ENCODE peak calls at places on chromosomes 12 and 14, in six cellular contexts. E is effector memory CD4-positive, alpha-beta T cell; J is activated T-cell treated with anti-CD3 and anti-CD28 coated beads, Interleukin-2, amount 50 U/mL, for 4 hours; X is stimulated activated CD4-positive, alpha-beta T cell treated with anti-CD3 and anti-CD28 coated beads, Interleukin-1b, Interleukin-23, amount 100 ng/mL, for 24 hours; Q is H9; U is G401. W is an unnamed sample.

GRCh38 chr14:41457393-41457792 is 149.3 kb upstream of the LRFN5 start:
- DNase-seq in E (no peak), J (no peak), X (no peak), Q (no peak), U (no peak), W (no peak)

GRCh38 chr14:88848571-88848970 is 24.1 kb downstream of the TTC8 start:
- DNase-seq in E (no peak), J (no peak), X (no peak), Q (no peak), U (no peak), W (no peak)

GRCh38 chr14:54564799-54565235 is 2.1 kb upstream of the SAMD4A start:
- DNase-seq in E (no peak), J (no peak), X (no peak), Q (no peak), U (peak), W (peak)

GRCh38 chr12:50103767-50104321 is at the start of gene GPD1:
- DNase-seq in E (no peak), J (no peak), X (no peak), Q (peak), U (peak), W (peak)

GRCh38 chr14:89921896-89922548 is 32.5 kb downstream of the EFCAB11 start:
- DNase-seq in E (no peak), J (no peak), X (no peak), Q (no peak), U (no peak), W (peak)

GRCh38 chr12:104182144-104182543 is 33.4 kb upstream of the TXNRD1 start:
- DNase-seq in E (no peak), J (no peak), X (no peak), Q (no peak), U (no peak), W (no peak)

GRCh38 chr12:45540661-45541341 is 188.7 kb upstream of the ARID2 start:
- DNase-seq in E (no peak), J (no peak), X (no peak), Q (no peak), U (no peak), W (no peak)

GRCh38 chr12:123237646-123238329 is 4.6 kb downstream of the MTRFR start:
- DNase-seq in E (peak), J (peak), X (peak), Q (peak), U (peak), W (peak)

GRCh38 chr14:102498005-102498677 is 11.4 kb downstream of the ANKRD9 start:
- DNase-seq in E (no peak), J (no peak), X (no peak), Q (peak), U (no peak), W (no peak)

GRCh38 chr14:20494935-20495766 is 10.2 kb upstream of the RNASE10 start:
- DNase-seq in E (no peak), J (no peak), X (no peak), Q (peak), U (no peak), W (no peak)

GRCh38 chr12:108802666-108803036 is 54.7 kb downstream of the SSH1 start:
- DNase-seq in E (no peak), J (no peak), X (no peak), Q (no peak), U (no peak), W (no peak)

GRCh38 chr12:2212971-2213869 is 160.4 kb downstream of the CACNA1C start:
- DNase-seq in E (no peak), J (no peak), X (no peak), Q (no peak), U (peak), W (peak)

GRCh38 chr14:105817971-105818711 is 291.8 kb downstream of the TMEM121 start:
- DNase-seq in E (no peak), J (no peak), X (no peak), Q (no peak), U (no peak), W (no peak)

GRCh38 chr14:78835052-78835451 is 664.9 kb downstream of the NRXN3 start:
- DNase-seq in E (no peak), J (no peak), X (no peak), Q (no peak), U (peak), W (no peak)

GRCh38 chr12:109604902-109605536 is 31.4 kb downstream of the MVK start:
- DNase-seq in E (no peak), J (no peak), X (no peak), Q (no peak), U (no peak), W (no peak)

GRCh38 chr12:39586811-39587210 is 32.8 kb downstream of the ABCD2 start:
- DNase-seq in E (no peak), J (no peak), X (no peak), Q (no peak), U (no peak), W (no peak)

GRCh38 chr12:65965358-65965757 is 141.1 kb downstream of the HMGA2 start:
- DNase-seq in E (no peak), J (no peak), X (no peak), Q (no peak), U (no peak), W (no peak)

GRCh38 chr12:64744422-64745258 is 14.6 kb downstream of the GNS start:
- DNase-seq in E (no peak), J (no peak), X (no peak), Q (no peak), U (no peak), W (no peak)

GRCh38 chr12:127785535-127785934 is 481.4 kb upstream of the TMEM132C start:
- DNase-seq in E (no peak), J (no peak), X (no peak), Q (no peak), U (peak), W (peak)

GRCh38 chr12:65799331-65799730 is 25.0 kb upstream of the HMGA2 start:
- DNase-seq in E (no peak), J (no peak), X (no peak), Q (no peak), U (no peak), W (no peak)

GRCh38 chr14:38098074-38098846 is 109.4 kb upstream of the SSTR1 start:
- DNase-seq in E (no peak), J (no peak), X (no peak), Q (no peak), U (no peak), W (no peak)

GRCh38 chr12:65598688-65599087 is 225.6 kb upstream of the HMGA2 start:
- DNase-seq in E (no peak), J (no peak), X (no peak), Q (no peak), U (no peak), W (no peak)

GRCh38 chr14:90721619-90722305 is 94.5 kb downstream of the TTC7B start:
- DNase-seq in E (no peak), J (no peak), X (no peak), Q (no peak), U (no peak), W (no peak)

GRCh38 chr14:93008381-93008780 is 85.4 kb downstream of the CHGA start:
- DNase-seq in E (no peak), J (no peak), X (no peak), Q (no peak), U (no peak), W (peak)

GRCh38 chr14:101599234-101599885 is 38.1 kb downstream of the DIO3 start:
- DNase-seq in E (no peak), J (no peak), X (no peak), Q (no peak), U (no peak), W (no peak)

GRCh38 chr12:991350-992278 is 591 bp downstream of the ERC1 start:
- DNase-seq in E (no peak), J (no peak), X (no peak), Q (peak), U (peak), W (peak)

GRCh38 chr14:67137744-67138371 is 51.4 kb upstream of the GARIN2 start:
- DNase-seq in E (no peak), J (no peak), X (no peak), Q (no peak), U (no peak), W (no peak)

GRCh38 chr14:59333668-59334067 is 131.5 kb downstream of the GPR135 start:
- DNase-seq in E (no peak), J (no peak), X (no peak), Q (no peak), U (peak), W (peak)

GRCh38 chr14:20782280-20782890 is 1.3 kb downstream of the RNASE6 start:
- DNase-seq in E (no peak), J (no peak), X (no peak), Q (no peak), U (no peak), W (peak)

GRCh38 chr14:49861923-49862673 is 9.5 kb upstream of the NEMF start:
- DNase-seq in E (peak), J (peak), X (peak), Q (peak), U (peak), W (peak)

GRCh38 chr12:9273276-9273675 is 65.1 kb upstream of the PZP start:
- DNase-seq in E (no peak), J (no peak), X (no peak), Q (no peak), U (no peak), W (no peak)

GRCh38 chr12:99250091-99250490 is 397.5 kb upstream of the GARIN6 start:
- DNase-seq in E (no peak), J (no peak), X (no peak), Q (peak), U (no peak), W (no peak)

GRCh38 chr14:75969891-75970290 is 11.9 kb downstream of the TGFB3 start:
- DNase-seq in E (no peak), J (no peak), X (no peak), Q (no peak), U (no peak), W (no peak)

W was measured in pons.